ENCODE peak calls at places on chromosome 6, in six cellular contexts. M is naive thymus-derived CD8-positive, alpha-beta T cell; F is left ventricle myocardium superior; Q is iPS-NIHi11; S is activated T-cell treated with anti-CD3 and anti-CD28 coated beads for 4 hours; J is occipital lobe. O is an unnamed sample.

GRCh38 chr6:44012078-44012493 is 115.2 kb downstream of the MRPL14 start:
- DNase-seq in J (no peak), M (no peak), S (no peak), Q (no peak), F (no peak), O (peak)

GRCh38 chr6:169424821-169425240 is 171.2 kb upstream of the THBS2 start:
- DNase-seq in S (no peak), F (no peak), Q (no peak), J (no peak), M (no peak), O (no peak)

GRCh38 chr6:160348209-160348551 is at the start of gene SLC22A3:
- DNase-seq in M (no peak), J (no peak), F (peak), S (no peak), Q (no peak), O (peak)

GRCh38 chr6:155301867-155302266 is 12.4 kb downstream of the TFB1M start:
- DNase-seq in S (no peak), M (no peak), J (no peak), Q (no peak), F (no peak), O (no peak)

GRCh38 chr6:24451581-24452041 is 37.8 kb downstream of the GPLD1 start:
- DNase-seq in S (no peak), J (no peak), M (no peak), Q (no peak), F (no peak), O (no peak)

GRCh38 chr6:79687759-79688158 is 56.6 kb downstream of the SH3BGRL2 start:
- DNase-seq in Q (no peak), J (no peak), S (no peak), M (no peak), F (no peak), O (no peak)

GRCh38 chr6:42155293-42155692 is 12.9 kb upstream of the C6orf132 start:
- DNase-seq in M (no peak), S (no peak), F (no peak), Q (no peak), J (no peak), O (peak)

GRCh38 chr6:125300992-125301434 is 754 bp downstream of the HDDC2 start:
- DNase-seq in J (no peak), S (no peak), Q (no peak), F (no peak), M (no peak), O (no peak)

GRCh38 chr6:33822575-33823395 is 19.0 kb upstream of the MLN start:
- DNase-seq in J (no peak), F (peak), S (no peak), Q (peak), M (no peak), O (peak)

GRCh38 chr6:75147512-75147911 is 58.3 kb downstream of the COL12A1 start:
- DNase-seq in M (no peak), Q (no peak), S (no peak), J (no peak), F (no peak), O (no peak)

GRCh38 chr6:40486576-40486975 is 100.6 kb downstream of the LRFN2 start:
- DNase-seq in F (no peak), M (no peak), Q (no peak), S (no peak), J (no peak), O (no peak)

GRCh38 chr6:36314221-36315014 is 22.3 kb downstream of the BNIP5 start:
- DNase-seq in J (no peak), F (no peak), S (no peak), M (no peak), Q (peak), O (peak)

GRCh38 chr6:28802417-28803336 is 121.1 kb downstream of the TRIM27 start:
- DNase-seq in Q (no peak), J (no peak), M (no peak), S (no peak), F (no peak), O (peak)

GRCh38 chr6:130967502-130968469 is 95.3 kb downstream of the EPB41L2 start:
- DNase-seq in J (no peak), S (no peak), M (no peak), F (no peak), Q (no peak), O (no peak)

GRCh38 chr6:11700118-11700718 is 78.4 kb downstream of the ADTRP start:
- DNase-seq in F (no peak), Q (peak), M (no peak), S (no peak), J (no peak), O (no peak)

GRCh38 chr6:82072771-82073170 is 174.8 kb downstream of the IBTK start:
- DNase-seq in S (no peak), J (no peak), M (no peak), Q (no peak), F (no peak), O (no peak)

GRCh38 chr6:15950962-15951569 is 177.8 kb upstream of the MYLIP start:
- DNase-seq in J (no peak), M (no peak), F (no peak), S (no peak), Q (no peak), O (no peak)

GRCh38 chr6:25122001-25122400 is 157.2 kb upstream of the CARMIL1 start:
- DNase-seq in S (no peak), Q (no peak), M (no peak), F (peak), J (no peak), O (no peak)

GRCh38 chr6:12356983-12357972 is 67.1 kb downstream of the EDN1 start:
- DNase-seq in J (no peak), S (no peak), Q (no peak), M (no peak), F (no peak), O (no peak)

GRCh38 chr6:93035756-93036155 is 383.6 kb downstream of the EPHA7 start:
- DNase-seq in S (no peak), F (no peak), Q (no peak), M (no peak), J (no peak), O (no peak)

GRCh38 chr6:19805146-19805515 is 32.0 kb upstream of the ID4 start:
- DNase-seq in Q (no peak), F (no peak), J (no peak), S (no peak), M (no peak), O (no peak)

GRCh38 chr6:3389390-3390167 is 67.3 kb downstream of the SLC22A23 start:
- DNase-seq in M (no peak), Q (no peak), S (no peak), F (peak), J (peak), O (no peak)